ENCODE peak calls at places on chromosomes 2 and 18, in six cellular contexts. J, K, O, S, W and V are unnamed samples. For H3K4me1, the result is how much of the 10 kb centered on the place peaks cover.

GRCh38 chr18:63588869-63589268 is 1.7 kb downstream of the SERPINB13 start:
- DNase-seq in J (no peak), K (no peak), O (no peak), S (no peak), W (no peak), V (no peak)

GRCh38 chr2:241228860-241229516 is 40.5 kb downstream of the ANO7 start:
- DNase-seq in J (no peak), K (no peak), O (no peak), S (no peak), W (peak), V (no peak)

GRCh38 chr2:233076749-233077148 is 16.6 kb downstream of the INPP5D start:
- DNase-seq in J (no peak), K (no peak), O (no peak), S (no peak), W (no peak), V (no peak)

GRCh38 chr2:184562532-184562931 is 35.8 kb upstream of the ZNF804A start:
- DNase-seq in J (no peak), K (no peak), O (no peak), S (no peak), W (no peak), V (no peak)

GRCh38 chr2:236955675-236956618 is 129.7 kb upstream of the COPS8 start:
- DNase-seq in J (peak), K (no peak), O (no peak), S (peak), W (no peak), V (no peak)

GRCh38 chr2:49080681-49081080 is 73.6 kb downstream of the FSHR start:
- DNase-seq in J (no peak), K (no peak), O (no peak), S (no peak), W (no peak), V (no peak)

GRCh38 chr18:59454909-59455727 is 96.1 kb upstream of the LMAN1 start:
- DNase-seq in J (no peak), K (no peak), O (peak), S (no peak), W (no peak), V (no peak)

GRCh38 chr2:40192864-40193669 is 258.8 kb downstream of the SLC8A1 start:
- DNase-seq in J (no peak), K (no peak), O (no peak), S (no peak), W (no peak), V (no peak)

GRCh38 chr18:32920796-32921787 is 148.3 kb upstream of the KLHL14 start:
- DNase-seq in J (no peak), K (no peak), O (no peak), S (no peak), W (no peak), V (no peak)

GRCh38 chr18:36127866-36128845 is 984 bp downstream of the SLC39A6 start:
- DNase-seq in J (no peak), K (peak), O (peak), S (peak), W (no peak), V (no peak)

GRCh38 chr2:168244318-168244717 is 3.1 kb downstream of the STK39 start:
- DNase-seq in J (no peak), K (peak), O (no peak), S (no peak), W (no peak), V (no peak)

GRCh38 chr2:19627359-19627758 is 268.9 kb upstream of the OSR1 start:
- DNase-seq in J (no peak), K (no peak), O (no peak), S (no peak), W (no peak), V (no peak)

GRCh38 chr2:44169155-44169898 is 652 bp downstream of the PPM1B start:
- DNase-seq in J (peak), K (peak), O (peak), S (peak), W (no peak), V (no peak)

GRCh38 chr2:44168684-44169154 is at the start of gene PPM1B:
- DNase-seq in J (peak), K (peak), O (peak), S (peak), W (peak), V (no peak)

GRCh38 chr2:44167311-44167907 is 1.3 kb upstream of the PPM1B start:
- DNase-seq in J (no peak), K (no peak), O (peak), S (no peak), W (no peak), V (no peak)

GRCh38 chr2:44166096-44166495 is 2.6 kb upstream of the PPM1B start:
- DNase-seq in J (no peak), K (no peak), O (peak), S (no peak), W (no peak), V (no peak)

GRCh38 chr2:44167908-44168683 is 579 bp upstream of the PPM1B start:
- DNase-seq in J (peak), K (peak), O (peak), S (peak), W (peak), V (peak)
- TF ChIP-seq EP300 in J (no peak), K (no peak), O (no peak), S (peak), W (peak), V (no peak)

GRCh38 chr2:59912076-59912475 is 641.4 kb downstream of the BCL11A start:
- DNase-seq in J (no peak), K (no peak), O (peak), S (no peak), W (no peak), V (no peak)
- H3K4me1 ChIP-seq in J (under half), K (under half), O (under half), S (under half), W (under half), V (under half)

DNA sequence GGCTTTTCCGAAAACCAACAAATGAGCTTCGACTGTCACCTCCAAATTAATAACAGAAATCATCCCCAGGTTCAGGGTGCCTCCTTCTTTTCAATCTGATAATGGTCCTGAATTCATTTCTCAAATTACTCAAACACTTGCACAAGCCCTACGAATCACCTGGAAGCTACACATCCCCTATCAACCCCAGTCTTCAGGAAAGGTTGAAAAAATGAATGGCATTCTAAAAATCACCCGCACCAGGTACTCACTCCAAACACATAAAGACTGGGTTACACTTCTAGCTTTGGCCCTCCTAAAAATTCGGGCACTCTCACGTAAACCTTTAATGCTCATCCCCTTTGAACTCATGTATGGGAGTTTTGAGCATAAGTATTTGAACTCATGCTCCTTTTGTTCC is 23.9 kb downstream of the EIF2AK2 start:
- DNase-seq in J (no peak), K (no peak), O (no peak), S (no peak), W (no peak), V (no peak)
- TF ChIP-seq EP300 in J (no peak), K (no peak), O (no peak), S (no peak), W (no peak), V (no peak)

GRCh38 chr18:26479686-26480079 is 68.7 kb downstream of the KCTD1 start:
- DNase-seq in J (no peak), K (no peak), O (no peak), S (no peak), W (no peak), V (no peak)
- H3K4me1 ChIP-seq in J (under half), K (under half), O (under half), S (under half), W (under half), V (under half)

DNA sequence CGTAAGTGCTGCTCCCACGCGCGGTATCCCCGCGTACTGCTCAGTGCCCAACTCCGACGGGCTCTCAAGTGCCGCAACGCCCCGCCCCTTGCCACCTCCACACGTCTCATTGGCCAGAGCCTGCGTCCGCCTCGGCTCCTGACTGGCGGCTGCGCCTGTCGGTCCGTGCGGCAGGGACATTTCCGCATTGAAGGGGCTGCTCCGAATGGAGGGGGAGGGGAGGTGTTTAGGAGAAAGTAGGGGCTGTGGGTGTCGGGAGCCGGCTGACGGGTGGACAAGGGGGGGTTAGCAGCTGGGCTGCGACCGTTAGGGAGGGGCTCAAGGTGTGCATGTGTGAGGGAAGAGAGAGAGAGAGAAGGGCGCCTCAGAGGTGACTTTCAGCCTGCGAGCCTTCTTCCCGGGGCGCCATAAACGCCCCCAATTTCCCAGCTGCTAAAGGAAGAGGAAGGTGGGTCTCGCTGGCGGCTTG is 877 bp upstream of the UGP2 start:
- DNase-seq in J (peak), K (peak), O (peak), S (peak), W (peak), V (peak)
- TF ChIP-seq EP300 in J (no peak), K (no peak), O (no peak), S (peak), W (no peak), V (no peak)

DNA sequence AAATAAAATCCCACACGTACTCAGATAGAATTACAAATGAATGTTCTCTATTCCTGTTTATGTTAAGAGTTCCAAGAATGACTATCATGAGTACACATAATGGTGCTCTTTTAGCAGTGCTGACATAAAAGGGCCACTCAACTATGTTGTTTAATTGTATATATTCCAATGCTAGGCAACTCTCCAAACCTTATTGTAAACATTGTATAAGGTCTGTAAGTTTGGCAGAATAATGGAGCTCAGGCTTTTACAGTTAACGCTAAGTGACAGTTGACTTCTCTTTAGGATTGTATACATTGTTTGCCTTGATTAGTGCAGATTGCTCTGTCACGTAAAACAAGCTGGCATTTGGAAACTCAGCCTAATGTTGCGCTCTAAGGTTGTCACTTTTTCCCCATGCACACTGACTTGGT is 20.8 kb downstream of the RBMS1 start:
- DNase-seq in J (no peak), K (no peak), O (no peak), S (no peak), W (no peak), V (no peak)
- H3K4me1 ChIP-seq in J (under half), K (under half), O (under half), S (under half), W (under half), V (half or more)

DNA sequence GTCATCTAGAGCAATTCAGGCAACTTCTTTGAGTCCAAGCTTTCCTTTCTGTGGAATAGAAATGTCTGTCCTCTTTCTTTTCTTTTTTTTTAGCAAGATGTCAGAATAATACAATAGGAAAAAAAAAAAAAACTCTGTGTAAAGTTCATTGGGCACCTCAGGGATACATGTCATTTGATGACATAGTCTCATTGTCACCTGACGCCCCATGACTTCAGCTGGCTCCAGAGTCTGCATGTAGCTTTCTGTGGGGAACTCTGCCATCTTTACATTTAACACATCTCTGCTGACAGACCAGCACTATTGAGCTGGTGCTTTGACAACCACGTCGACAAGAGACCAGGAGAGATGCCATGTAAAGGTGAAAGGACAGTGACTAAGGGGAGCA is 172.5 kb upstream of the KLF7 start:
- DNase-seq in J (no peak), K (no peak), O (no peak), S (no peak), W (no peak), V (no peak)
- TF ChIP-seq EP300 in J (no peak), K (no peak), O (no peak), S (no peak), W (no peak), V (no peak)

GRCh38 chr2:191018048-191018447 is 4.1 kb upstream of the STAT1 start:
- DNase-seq in J (no peak), K (no peak), O (no peak), S (no peak), W (no peak), V (no peak)

GRCh38 chr2:191014653-191015020 is 666 bp upstream of the STAT1 start:
- DNase-seq in J (no peak), K (no peak), O (no peak), S (no peak), W (no peak), V (no peak)

GRCh38 chr2:191015229-191015628 is 1.3 kb upstream of the STAT1 start:
- DNase-seq in J (no peak), K (no peak), O (no peak), S (no peak), W (no peak), V (no peak)

GRCh38 chr2:191013876-191014652 is at the start of gene STAT1:
- DNase-seq in J (peak), K (peak), O (peak), S (peak), W (peak), V (peak)

DNA sequence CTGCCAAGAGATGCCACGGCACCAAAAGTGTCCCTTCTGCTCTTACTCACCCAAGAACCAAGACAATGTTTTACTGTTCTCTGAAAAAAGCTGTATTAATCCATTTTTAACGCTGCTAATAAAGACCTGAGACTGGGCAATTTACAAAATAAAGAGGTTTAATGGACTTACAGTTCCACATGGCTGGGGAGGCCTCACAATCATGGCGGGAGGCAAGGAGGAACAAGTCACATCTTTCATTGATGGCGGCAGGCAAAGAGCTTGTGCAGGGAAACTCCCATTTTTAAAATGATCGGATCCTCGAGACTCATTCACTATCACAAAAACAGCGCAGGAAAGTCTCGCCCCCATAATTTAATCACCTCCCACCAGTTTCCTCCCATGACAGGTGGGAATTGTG is 1.9 kb upstream of the STAT1 start:
- DNase-seq in J (no peak), K (no peak), O (no peak), S (no peak), W (no peak), V (no peak)
- H3K4me1 ChIP-seq in J (under half), K (under half), O (under half), S (under half), W (under half), V (under half)

DNA sequence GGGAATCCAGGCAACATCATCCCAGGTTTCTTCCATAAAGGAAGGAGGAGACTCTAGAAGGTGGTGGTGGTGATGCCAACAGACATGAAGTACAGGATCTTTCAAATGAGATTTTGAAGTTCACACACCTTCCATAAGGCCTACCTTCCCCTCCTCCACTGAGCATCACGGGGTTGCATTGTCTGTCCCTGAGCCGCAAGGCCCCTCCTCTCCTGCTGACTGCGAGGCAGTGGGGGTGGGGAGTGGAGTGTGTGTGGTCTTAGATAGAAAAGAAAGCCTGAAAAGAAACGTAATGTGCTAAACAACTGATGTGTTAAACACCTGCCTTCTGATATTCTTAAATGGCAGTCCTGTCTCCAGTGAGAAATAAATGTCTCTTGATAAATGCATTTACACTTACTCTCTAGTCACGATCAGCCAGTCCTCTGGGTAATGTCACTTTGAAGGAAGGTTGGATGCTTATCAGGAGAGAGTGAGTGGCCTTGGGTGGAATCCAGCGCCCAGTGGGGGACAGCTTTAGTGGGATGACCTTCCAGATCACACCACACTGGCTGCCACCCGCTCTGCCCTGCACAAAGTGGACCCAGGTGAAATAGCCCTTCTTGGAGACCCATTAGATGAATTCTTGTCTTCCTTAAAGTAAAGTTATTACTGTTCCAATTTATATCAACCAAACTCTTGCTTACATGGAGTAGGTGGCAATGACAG is 5.4 kb upstream of the SCYGR5 start:
- DNase-seq in J (no peak), K (no peak), O (no peak), S (no peak), W (no peak), V (no peak)
- TF ChIP-seq EP300 in J (no peak), K (no peak), O (no peak), S (no peak), W (no peak), V (no peak)